ENCODE peak calls at places on chromosome 6, in five cellular contexts. One of them, this sample, is unnamed.

GRCh38 chr6:163494279-163494727 is 79.8 kb downstream of the QKI start:
- DNase-seq in ELF-1: no peak
- DNase-seq in HEK293T: no peak
- DNase-seq in fibroblast of lung: no peak
- DNase-seq in EH: peak
- DNase-seq in this sample: no peak

GRCh38 chr6:90586675-90587638 is at the start of gene MAP3K7:
- DNase-seq in HEK293T: peak
- DNase-seq in EH: peak
- DNase-seq in fibroblast of lung: peak
- DNase-seq in ELF-1: peak
- DNase-seq in this sample: peak

GRCh38 chr6:96522469-96523009 is 933 bp downstream of the UFL1 start:
- DNase-seq in EH: peak
- DNase-seq in ELF-1: no peak
- DNase-seq in HEK293T: peak
- DNase-seq in fibroblast of lung: peak
- DNase-seq in this sample: peak

GRCh38 chr6:154683756-154684523 is 49.3 kb upstream of the SCAF8 start:
- DNase-seq in HEK293T: no peak
- DNase-seq in ELF-1: no peak
- DNase-seq in fibroblast of lung: peak
- DNase-seq in EH: peak
- DNase-seq in this sample: no peak

GRCh38 chr6:72817208-72817607 is 195.3 kb downstream of the KCNQ5 start:
- DNase-seq in EH: no peak
- DNase-seq in ELF-1: no peak
- DNase-seq in fibroblast of lung: no peak
- DNase-seq in HEK293T: no peak
- DNase-seq in this sample: no peak

GRCh38 chr6:6707143-6707542 is 118.6 kb downstream of the LY86 start:
- DNase-seq in HEK293T: no peak
- DNase-seq in ELF-1: no peak
- DNase-seq in EH: no peak
- DNase-seq in fibroblast of lung: no peak
- DNase-seq in this sample: no peak

GRCh38 chr6:16948376-16948775 is 153.5 kb upstream of the STMND1 start:
- DNase-seq in EH: peak
- DNase-seq in ELF-1: no peak
- DNase-seq in fibroblast of lung: peak
- DNase-seq in HEK293T: no peak
- DNase-seq in this sample: no peak

GRCh38 chr6:81697564-81697963 is 54.9 kb downstream of the TENT5A start:
- DNase-seq in fibroblast of lung: peak
- DNase-seq in HEK293T: no peak
- DNase-seq in EH: peak
- DNase-seq in ELF-1: no peak
- DNase-seq in this sample: no peak

GRCh38 chr6:53347250-53347920 is 1.4 kb downstream of the ELOVL5 start:
- DNase-seq in ELF-1: peak
- DNase-seq in fibroblast of lung: peak
- DNase-seq in EH: peak
- DNase-seq in HEK293T: no peak
- DNase-seq in this sample: peak

GRCh38 chr6:6715465-6715864 is 126.9 kb downstream of the LY86 start:
- DNase-seq in ELF-1: no peak
- DNase-seq in fibroblast of lung: no peak
- DNase-seq in HEK293T: no peak
- DNase-seq in EH: no peak
- DNase-seq in this sample: no peak

GRCh38 chr6:113586966-113587699 is 270.0 kb upstream of the MARCKS start:
- DNase-seq in EH: no peak
- DNase-seq in fibroblast of lung: no peak
- DNase-seq in HEK293T: no peak
- DNase-seq in ELF-1: peak
- DNase-seq in this sample: no peak

GRCh38 chr6:115796829-115797228 is 263.9 kb downstream of the FRK start:
- DNase-seq in HEK293T: no peak
- DNase-seq in fibroblast of lung: no peak
- DNase-seq in ELF-1: peak
- DNase-seq in EH: no peak
- DNase-seq in this sample: no peak

GRCh38 chr6:157029980-157030690 is 253.0 kb downstream of the ARID1B start:
- DNase-seq in fibroblast of lung: no peak
- DNase-seq in ELF-1: no peak
- DNase-seq in EH: no peak
- DNase-seq in HEK293T: no peak
- DNase-seq in this sample: no peak

GRCh38 chr6:42929928-42930360 is 664 bp downstream of the CNPY3 start:
- DNase-seq in HEK293T: no peak
- DNase-seq in EH: peak
- DNase-seq in ELF-1: no peak
- DNase-seq in fibroblast of lung: peak
- DNase-seq in this sample: peak

GRCh38 chr6:42045538-42046460 is 4.5 kb upstream of the TAF8 start:
- DNase-seq in ELF-1: peak
- DNase-seq in EH: peak
- DNase-seq in HEK293T: peak
- DNase-seq in fibroblast of lung: peak
- DNase-seq in this sample: peak

GRCh38 chr6:41734666-41735426 is 562 bp downstream of the TFEB start:
- DNase-seq in HEK293T: peak
- DNase-seq in ELF-1: peak
- DNase-seq in EH: peak
- DNase-seq in fibroblast of lung: peak
- DNase-seq in this sample: peak

GRCh38 chr6:158357570-158358216 is 45.4 kb downstream of the TULP4 start:
- DNase-seq in ELF-1: no peak
- DNase-seq in EH: no peak
- DNase-seq in HEK293T: no peak
- DNase-seq in fibroblast of lung: no peak
- DNase-seq in this sample: no peak

GRCh38 chr6:67350729-67351128 is 1284.4 kb upstream of the ADGRB3 start:
- DNase-seq in HEK293T: no peak
- DNase-seq in EH: no peak
- DNase-seq in fibroblast of lung: no peak
- DNase-seq in ELF-1: no peak
- DNase-seq in this sample: no peak

GRCh38 chr6:160992323-160993314 is 1.1 kb downstream of the MAP3K4 start:
- DNase-seq in fibroblast of lung: peak
- DNase-seq in EH: peak
- DNase-seq in HEK293T: peak
- DNase-seq in ELF-1: peak
- DNase-seq in this sample: peak

GRCh38 chr6:43009124-43009523 is 4.6 kb downstream of the MEA1 start:
- DNase-seq in HEK293T: peak
- DNase-seq in EH: peak
- DNase-seq in fibroblast of lung: peak
- DNase-seq in ELF-1: peak
- DNase-seq in this sample: no peak

GRCh38 chr6:36120979-36121706 is 9.2 kb upstream of the MAPK13 start:
- DNase-seq in EH: peak
- DNase-seq in ELF-1: no peak
- DNase-seq in fibroblast of lung: peak
- DNase-seq in HEK293T: no peak
- DNase-seq in this sample: peak

GRCh38 chr6:14540859-14541540 is 423.4 kb downstream of the CD83 start:
- DNase-seq in EH: no peak
- DNase-seq in HEK293T: no peak
- DNase-seq in ELF-1: peak
- DNase-seq in fibroblast of lung: no peak
- DNase-seq in this sample: no peak

GRCh38 chr6:47323887-47324286 is 14.2 kb upstream of the TNFRSF21 start:
- DNase-seq in HEK293T: no peak
- DNase-seq in EH: no peak
- DNase-seq in fibroblast of lung: no peak
- DNase-seq in ELF-1: no peak
- DNase-seq in this sample: no peak

GRCh38 chr6:37903671-37904355 is 84.3 kb downstream of the ZFAND3 start:
- DNase-seq in ELF-1: no peak
- DNase-seq in fibroblast of lung: no peak
- DNase-seq in EH: no peak
- DNase-seq in HEK293T: no peak
- DNase-seq in this sample: no peak

GRCh38 chr6:45514454-45514853 is 136.7 kb upstream of the SUPT3H start:
- DNase-seq in EH: no peak
- DNase-seq in HEK293T: no peak
- DNase-seq in ELF-1: peak
- DNase-seq in fibroblast of lung: no peak
- DNase-seq in this sample: no peak

GRCh38 chr6:387293-387694 is 4.3 kb upstream of the IRF4 start:
- DNase-seq in HEK293T: no peak
- DNase-seq in ELF-1: no peak
- DNase-seq in fibroblast of lung: peak
- DNase-seq in EH: no peak
- DNase-seq in this sample: no peak

GRCh38 chr6:70857387-70858077 is 99.3 kb downstream of the B3GAT2 start:
- DNase-seq in fibroblast of lung: no peak
- DNase-seq in EH: no peak
- DNase-seq in ELF-1: no peak
- DNase-seq in HEK293T: no peak
- DNase-seq in this sample: no peak

GRCh38 chr6:25628471-25629201 is 23.4 kb upstream of the SCGN start:
- DNase-seq in ELF-1: no peak
- DNase-seq in fibroblast of lung: no peak
- DNase-seq in HEK293T: no peak
- DNase-seq in EH: no peak
- DNase-seq in this sample: no peak

GRCh38 chr6:78909391-78909790 is 42.0 kb downstream of the IRAK1BP1 start:
- DNase-seq in fibroblast of lung: peak
- DNase-seq in HEK293T: no peak
- DNase-seq in ELF-1: no peak
- DNase-seq in EH: peak
- DNase-seq in this sample: no peak

GRCh38 chr6:166494757-166495486 is 91.6 kb downstream of the RAMACL start:
- DNase-seq in fibroblast of lung: no peak
- DNase-seq in EH: no peak
- DNase-seq in ELF-1: peak
- DNase-seq in HEK293T: no peak
- DNase-seq in this sample: no peak

GRCh38 chr6:155377061-155377460 is 62.8 kb upstream of the TFB1M start:
- DNase-seq in EH: peak
- DNase-seq in HEK293T: no peak
- DNase-seq in ELF-1: no peak
- DNase-seq in fibroblast of lung: peak
- DNase-seq in this sample: no peak

GRCh38 chr6:16049178-16049577 is 79.7 kb upstream of the MYLIP start:
- DNase-seq in ELF-1: no peak
- DNase-seq in fibroblast of lung: no peak
- DNase-seq in EH: peak
- DNase-seq in HEK293T: no peak
- DNase-seq in this sample: no peak

GRCh38 chr6:149347067-149347466 is 29.6 kb downstream of the TAB2 start:
- DNase-seq in fibroblast of lung: no peak
- DNase-seq in ELF-1: no peak
- DNase-seq in EH: peak
- DNase-seq in HEK293T: no peak
- DNase-seq in this sample: no peak

GRCh38 chr6:97405818-97406409 is 122.9 kb upstream of the MMS22L start:
- DNase-seq in HEK293T: no peak
- DNase-seq in EH: no peak
- DNase-seq in ELF-1: no peak
- DNase-seq in fibroblast of lung: no peak
- DNase-seq in this sample: no peak

GRCh38 chr6:158046201-158047119 is 64.8 kb downstream of the SYNJ2 start:
- DNase-seq in fibroblast of lung: no peak
- DNase-seq in HEK293T: no peak
- DNase-seq in ELF-1: no peak
- DNase-seq in EH: no peak
- DNase-seq in this sample: no peak

GRCh38 chr6:170134077-170135040 is 156.5 kb downstream of the DLL1 start:
- DNase-seq in HEK293T: no peak
- DNase-seq in fibroblast of lung: no peak
- DNase-seq in EH: no peak
- DNase-seq in ELF-1: no peak
- DNase-seq in this sample: no peak

GRCh38 chr6:137823826-137824501 is 43.1 kb upstream of the TNFAIP3 start:
- DNase-seq in HEK293T: no peak
- DNase-seq in EH: peak
- DNase-seq in fibroblast of lung: peak
- DNase-seq in ELF-1: peak
- DNase-seq in this sample: peak

This sample was measured in GF-D8.